ENCODE peak calls at places on chromosomes 6 and 20, in nine cellular contexts. P is prostate gland; A is brain microvascular endothelial cell; L is stimulated activated CD4-positive, alpha-beta T cell treated with anti-CD3 and anti-CD28 coated beads, Interleukin-2, amount 100 ng/mL, for 24 hours; B is HFF-Myc; O is amygdala; U is activated T-cell treated with anti-CD3 and anti-CD28 coated beads, Interleukin-2, amount 50 U/mL, for 72 hours; K is stomach; Q is NCI-H2171 treated with DMSO at 0.1 percent for 48 hours. C is an unnamed sample.

GRCh38 chr20:35010405-35011192 is 54.9 kb downstream of the MYH7B start:
- DNase-seq in B (no peak), P (no peak), U (no peak), A (no peak), O (no peak), K (peak), L (no peak), Q (no peak), C (no peak)

GRCh38 chr6:83180396-83180950 is 12.6 kb downstream of the PGM3 start:
- DNase-seq in B (no peak), L (no peak), U (no peak), A (no peak), K (no peak), Q (no peak), O (no peak), P (no peak), C (no peak)

GRCh38 chr20:24420567-24420966 is 48.9 kb upstream of the SYNDIG1 start:
- DNase-seq in B (no peak), A (no peak), L (no peak), Q (no peak), O (no peak), U (no peak), K (no peak), P (no peak), C (no peak)

GRCh38 chr20:38184098-38184497 is 19.0 kb upstream of the TGM2 start:
- DNase-seq in B (no peak), U (no peak), P (no peak), L (no peak), A (no peak), K (no peak), Q (no peak), O (no peak), C (no peak)

GRCh38 chr6:4599924-4600323 is 176.3 kb upstream of the CDYL start:
- DNase-seq in U (no peak), B (peak), L (no peak), O (no peak), P (no peak), K (no peak), Q (no peak), A (peak), C (no peak)

GRCh38 chr6:129364767-129365166 is 345.2 kb downstream of the ARHGAP18 start:
- DNase-seq in P (no peak), Q (no peak), O (no peak), L (no peak), U (no peak), B (no peak), K (no peak), A (no peak), C (no peak)

GRCh38 chr6:29845405-29846006 is 17.9 kb downstream of the HLA-G start:
- DNase-seq in O (no peak), L (peak), Q (no peak), U (peak), K (no peak), P (no peak), B (no peak), A (no peak), C (no peak)

GRCh38 chr6:168637853-168638252 is 196.9 kb downstream of the SMOC2 start:
- DNase-seq in K (no peak), Q (no peak), U (no peak), B (no peak), P (no peak), O (no peak), A (no peak), L (no peak), C (no peak)

GRCh38 chr20:10040070-10040970 is 5.5 kb downstream of the ANKEF1 start:
- DNase-seq in K (no peak), O (no peak), P (no peak), L (no peak), B (peak), U (no peak), Q (no peak), A (peak), C (no peak)

GRCh38 chr6:43668151-43669028 is 19.2 kb downstream of the MRPS18A start:
- DNase-seq in B (peak), O (peak), P (peak), L (peak), A (peak), K (peak), U (peak), Q (peak), C (peak)

GRCh38 chr6:142568857-142569597 is 267.2 kb downstream of the ADGRG6 start:
- DNase-seq in L (no peak), U (no peak), K (no peak), B (no peak), Q (no peak), O (no peak), P (no peak), A (peak), C (no peak)

GRCh38 chr6:149065658-149066556 is 251.6 kb upstream of the TAB2 start:
- DNase-seq in K (no peak), P (no peak), U (peak), O (no peak), A (no peak), L (no peak), Q (no peak), B (no peak), C (peak)

GRCh38 chr6:139764498-139764986 is 390.1 kb upstream of the CITED2 start:
- DNase-seq in L (no peak), B (peak), Q (no peak), P (no peak), O (no peak), U (no peak), K (no peak), A (peak), C (no peak)

GRCh38 chr6:63023726-63024125 is 187.5 kb upstream of the FKBP1C start:
- DNase-seq in L (no peak), O (no peak), K (no peak), B (no peak), P (no peak), Q (no peak), U (no peak), A (no peak), C (no peak)

GRCh38 chr6:152482289-152482688 is 154.9 kb downstream of the SYNE1 start:
- DNase-seq in P (no peak), K (no peak), L (no peak), B (no peak), Q (no peak), U (no peak), A (no peak), O (no peak), C (no peak)

GRCh38 chr6:148455225-148455624 is 112.6 kb downstream of the SASH1 start:
- DNase-seq in P (no peak), B (peak), A (peak), K (no peak), O (no peak), L (no peak), Q (no peak), U (no peak), C (no peak)

GRCh38 chr20:51360451-51361230 is 181.9 kb downstream of the NFATC2 start:
- DNase-seq in P (no peak), Q (no peak), B (no peak), U (no peak), O (no peak), A (peak), L (no peak), K (no peak), C (no peak)

GRCh38 chr20:40860487-40860902 is 168.1 kb upstream of the TOP1 start:
- DNase-seq in P (no peak), L (no peak), B (peak), A (peak), O (no peak), U (no peak), Q (no peak), K (no peak), C (no peak)

GRCh38 chr6:41687501-41688175 is 47.8 kb downstream of the TFEB start:
- DNase-seq in B (no peak), P (no peak), A (no peak), U (no peak), O (no peak), L (no peak), Q (no peak), K (peak), C (no peak)

GRCh38 chr6:84921891-84922290 is 157.5 kb upstream of the TBX18 start:
- DNase-seq in B (no peak), U (no peak), O (no peak), P (no peak), A (no peak), L (no peak), Q (no peak), K (no peak), C (no peak)

GRCh38 chr6:33621396-33622388 is 570 bp downstream of the ITPR3 start:
- DNase-seq in Q (peak), O (no peak), A (no peak), B (no peak), U (peak), L (peak), K (peak), P (peak), C (peak)

GRCh38 chr6:30814137-30815084 is 69.9 kb upstream of the DDR1 start:
- DNase-seq in A (no peak), L (peak), U (peak), Q (no peak), B (no peak), K (peak), O (no peak), P (no peak), C (no peak)

GRCh38 chr6:53603381-53604121 is 58.6 kb upstream of the GCLC start:
- DNase-seq in B (no peak), L (no peak), A (no peak), P (peak), K (no peak), Q (no peak), O (no peak), U (no peak), C (no peak)

GRCh38 chr6:160259585-160259984 is 964 bp upstream of the SLC22A2 start:
- DNase-seq in K (no peak), A (no peak), U (no peak), O (no peak), Q (no peak), L (no peak), P (no peak), B (no peak), C (no peak)

GRCh38 chr6:126040826-126041225 is 54.5 kb downstream of the TRMT11 start:
- DNase-seq in L (no peak), A (peak), B (peak), P (no peak), K (peak), U (no peak), Q (no peak), O (no peak), C (no peak)

GRCh38 chr20:19289451-19289850 is 77.0 kb downstream of the SLC24A3 start:
- DNase-seq in U (no peak), A (no peak), O (no peak), L (no peak), B (no peak), Q (no peak), P (no peak), K (no peak), C (no peak)

GRCh38 chr6:128731249-128732165 is 151.4 kb upstream of the LAMA2 start:
- DNase-seq in L (no peak), A (peak), P (no peak), Q (peak), K (no peak), O (no peak), B (peak), U (no peak), C (no peak)

GRCh38 chr6:28839443-28840120 is 84.2 kb downstream of the TRIM27 start:
- DNase-seq in O (no peak), K (no peak), L (no peak), B (no peak), P (no peak), A (no peak), Q (no peak), U (no peak), C (no peak)

GRCh38 chr6:16496982-16497823 is 258.8 kb downstream of the GMPR start:
- DNase-seq in B (no peak), O (no peak), P (no peak), Q (no peak), A (no peak), K (no peak), U (no peak), L (no peak), C (no peak)

GRCh38 chr6:147508871-147509608 is 550 bp downstream of the SAMD5 start:
- DNase-seq in K (no peak), P (no peak), A (no peak), U (peak), L (no peak), O (no peak), B (no peak), Q (peak), C (no peak)

GRCh38 chr6:37897819-37898534 is 78.5 kb downstream of the ZFAND3 start:
- DNase-seq in P (no peak), K (no peak), Q (no peak), B (no peak), A (no peak), L (no peak), O (no peak), U (no peak), C (no peak)

GRCh38 chr6:56843476-56844349 is 111.2 kb upstream of the BEND6 start:
- DNase-seq in A (peak), Q (peak), B (no peak), L (peak), K (peak), P (peak), O (peak), U (peak), C (peak)

GRCh38 chr20:3248167-3248992 is 9.4 kb upstream of the SLC4A11 start:
- DNase-seq in K (peak), U (peak), O (no peak), Q (peak), P (no peak), L (no peak), B (no peak), A (no peak), C (no peak)

GRCh38 chr6:136067731-136068341 is 182.3 kb downstream of the MTFR2 start:
- DNase-seq in A (no peak), Q (no peak), P (no peak), O (no peak), L (no peak), U (no peak), B (no peak), K (no peak), C (no peak)

GRCh38 chr20:58081842-58082241 is 146.6 kb downstream of the ANKRD60 start:
- DNase-seq in U (no peak), O (no peak), L (no peak), Q (no peak), B (peak), P (no peak), K (no peak), A (no peak), C (no peak)

GRCh38 chr6:60670036-60670435 is 1616.0 kb downstream of the KHDRBS2 start:
- DNase-seq in Q (no peak), O (no peak), U (no peak), B (no peak), K (no peak), P (no peak), A (no peak), L (no peak), C (no peak)

GRCh38 chr6:85135376-85136094 is 314.3 kb upstream of the NT5E start:
- DNase-seq in K (no peak), L (no peak), P (no peak), Q (no peak), B (no peak), U (no peak), A (no peak), O (no peak), C (no peak)